ENCODE peak calls at places on chromosome 18, in seven cellular contexts. A, Y, S, P, R, X and E are unnamed samples.

GRCh38 chr18:48488388-48488850 is 50.4 kb upstream of the CTIF start:
- DNase-seq in A (no peak), Y (peak; percentile 83), S (peak; percentile 95), P (no peak), R (peak; percentile 50), X (peak; percentile 70), E (peak; percentile 76)

GRCh38 chr18:50836521-50836957 is 16.7 kb upstream of the MRO start:
- DNase-seq in A (no peak), Y (no peak), S (no peak), P (no peak), R (no peak), X (no peak), E (no peak)

GRCh38 chr18:44452346-44452745 is 228.3 kb upstream of the SETBP1 start:
- DNase-seq in A (no peak), Y (no peak), S (no peak), P (no peak), R (no peak), X (no peak), E (no peak)

GRCh38 chr18:36382854-36383253 is 85.3 kb downstream of the FHOD3 start:
- DNase-seq in A (no peak), Y (no peak), S (no peak), P (no peak), R (no peak), X (no peak), E (no peak)

GRCh38 chr18:60555629-60556028 is 183.1 kb upstream of the MC4R start:
- DNase-seq in A (no peak), Y (no peak), S (no peak), P (no peak), R (no peak), X (no peak), E (no peak)

GRCh38 chr18:58954986-58955385 is 90.3 kb downstream of the ZNF532 start:
- DNase-seq in A (no peak), Y (no peak), S (no peak), P (no peak), R (no peak), X (no peak), E (no peak)

GRCh38 chr18:50071393-50071792 is 123.6 kb downstream of the MYO5B start:
- DNase-seq in A (no peak), Y (no peak), S (no peak), P (no peak), R (no peak), X (no peak), E (no peak)

GRCh38 chr18:37420315-37420880 is 145.2 kb downstream of the CELF4 start:
- DNase-seq in A (no peak), Y (no peak), S (no peak), P (no peak), R (no peak), X (no peak), E (no peak)

GRCh38 chr18:35343488-35343935 is 708 bp downstream of the ZNF24 start:
- DNase-seq in A (no peak), Y (no peak), S (no peak), P (no peak), R (no peak), X (no peak), E (no peak)

GRCh38 chr18:35343936-35344735 is at the start of gene ZNF24:
- DNase-seq in A (peak; percentile 94), Y (peak; percentile 95), S (peak; percentile 96), P (peak; percentile 98), R (peak; percentile 88), X (peak; percentile 97), E (peak; percentile 97)

GRCh38 chr18:35345950-35346349 is 1.7 kb upstream of the ZNF24 start:
- DNase-seq in A (no peak), Y (no peak), S (no peak), P (no peak), R (no peak), X (no peak), E (no peak)

GRCh38 chr18:35345460-35345921 is 1.3 kb upstream of the ZNF24 start:
- DNase-seq in A (no peak), Y (no peak), S (peak; percentile 28), P (no peak), R (no peak), X (no peak), E (no peak)

DNA sequence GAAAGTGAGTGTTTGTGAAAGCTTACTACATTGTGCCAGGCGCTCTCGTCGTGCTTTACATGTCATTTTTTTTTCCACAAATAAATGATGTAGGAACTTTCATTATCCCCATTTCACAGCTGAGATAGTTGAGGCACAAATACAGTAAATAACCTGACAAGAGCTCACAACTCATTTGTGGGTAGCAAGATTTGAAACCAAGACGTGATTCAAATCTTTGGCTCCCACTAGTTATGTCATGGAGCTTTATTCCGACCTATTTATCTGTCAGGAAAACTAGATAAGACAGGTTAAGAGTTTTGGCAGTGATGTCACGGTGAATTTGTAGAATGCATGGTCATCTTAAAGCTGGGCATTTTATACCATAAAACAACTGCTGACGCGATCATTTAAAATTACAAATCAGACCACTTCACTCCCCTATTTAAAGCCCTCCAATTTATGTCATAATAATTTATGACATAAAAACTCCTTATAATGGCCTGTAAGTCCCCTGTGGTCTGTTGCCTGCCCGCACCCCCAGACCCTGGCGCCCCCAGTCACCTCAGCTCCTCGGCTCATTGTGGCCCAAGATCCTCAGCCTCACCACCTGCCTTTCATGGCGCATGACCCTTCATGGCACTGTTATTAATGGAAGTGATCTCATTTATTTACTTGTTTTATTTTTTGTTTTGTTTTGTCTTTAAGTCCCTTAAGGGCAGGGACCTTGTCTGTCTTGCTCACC is 678 bp upstream of the ZNF24 start:
- DNase-seq in A (no peak), Y (no peak), S (no peak), P (no peak), R (no peak), X (no peak), E (no peak)
- H3K4me3 ChIP-seq in A (peak overlapping the region; percentile 91), Y (peak overlapping the region; percentile 61), S (peak overlapping the region; percentile 75), P (peak overlapping the region; percentile 88), R (peak overlapping the region; percentile 89), X (peak overlapping the region; percentile 78), E (peak overlapping the region; percentile 75)

GRCh38 chr18:47149457-47150028 is 757 bp downstream of the HDHD2 start:
- DNase-seq in A (no peak), Y (no peak), S (no peak), P (no peak), R (no peak), X (no peak), E (no peak)

GRCh38 chr18:47150824-47151366 is 595 bp upstream of the HDHD2 start:
- DNase-seq in A (no peak), Y (peak; percentile 12), S (no peak), P (peak; percentile 78), R (no peak), X (peak; percentile 15), E (peak; percentile 25)

GRCh38 chr18:47151457-47151856 is 1.2 kb upstream of the HDHD2 start:
- DNase-seq in A (no peak), Y (no peak), S (no peak), P (no peak), R (no peak), X (no peak), E (no peak)

DNA sequence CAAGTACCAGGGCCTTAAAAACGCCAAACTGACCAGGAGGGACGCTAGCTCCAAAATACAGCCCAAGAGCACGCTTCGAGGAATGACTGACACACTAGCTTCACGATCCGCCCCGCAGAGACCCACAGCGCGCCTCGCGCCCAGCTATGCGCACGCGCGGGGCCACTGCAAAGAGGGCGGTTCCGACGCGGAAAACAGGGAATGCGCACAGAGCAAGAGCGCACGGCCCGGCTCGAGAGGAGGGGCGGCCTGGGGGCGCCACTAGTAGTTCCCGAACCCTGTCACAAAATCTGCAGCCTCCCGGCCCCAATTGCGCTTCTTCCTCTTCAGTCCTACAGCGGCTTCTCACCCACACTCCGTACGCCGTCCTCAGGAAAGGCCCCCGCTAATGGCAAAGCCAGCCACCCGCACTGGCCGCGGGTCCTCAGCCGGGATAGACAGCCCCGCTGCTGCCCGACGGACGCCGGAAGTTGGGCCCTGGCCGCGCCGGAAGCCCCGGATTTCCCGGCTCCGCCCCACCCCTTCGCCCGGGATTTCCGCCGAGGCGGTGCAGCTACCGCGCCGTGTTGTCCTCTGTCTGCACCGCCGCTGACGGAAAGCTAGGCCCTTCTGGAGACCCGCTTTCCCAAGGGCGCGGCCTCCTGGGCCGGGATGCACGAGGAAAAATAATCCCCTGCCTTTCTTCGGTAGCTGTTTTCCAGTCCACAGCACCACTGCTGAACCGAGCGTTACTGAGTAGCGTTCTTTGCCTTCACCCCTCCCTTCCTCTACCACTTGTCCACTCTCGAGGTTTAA is at the start of gene HDHD2:
- DNase-seq in A (peak; percentile 93), Y (peak; percentile 78), S (peak; percentile 80), P (peak; percentile 92), R (peak; percentile 58), X (peak; percentile 88), E (peak; percentile 97)
- TF ChIP-seq EP300 in A (no peak), Y (no peak), S (no peak), P (no peak), R (no peak), X (no peak), E (no peak)

GRCh38 chr18:57428221-57429150 is 6.7 kb upstream of the ONECUT2 start:
- DNase-seq in A (peak; percentile 70), Y (no peak), S (no peak), P (no peak), R (no peak), X (no peak), E (no peak)
- H3K4me3 ChIP-seq in A (peak overlapping the region; percentile 50), Y (no peak overlapping the region), S (peak overlapping the region; percentile 41), P (peak overlapping the region; percentile 44), R (no peak overlapping the region), X (peak overlapping the region; percentile 40), E (peak overlapping the region; percentile 42)

GRCh38 chr18:12998332-12999060 is 7.3 kb downstream of the CEP192 start:
- DNase-seq in A (no peak), Y (no peak), S (no peak), P (no peak), R (no peak), X (no peak), E (no peak)
- TF ChIP-seq EP300 in A (no peak), Y (no peak), S (no peak), P (no peak), R (no peak), X (no peak), E (no peak)

DNA sequence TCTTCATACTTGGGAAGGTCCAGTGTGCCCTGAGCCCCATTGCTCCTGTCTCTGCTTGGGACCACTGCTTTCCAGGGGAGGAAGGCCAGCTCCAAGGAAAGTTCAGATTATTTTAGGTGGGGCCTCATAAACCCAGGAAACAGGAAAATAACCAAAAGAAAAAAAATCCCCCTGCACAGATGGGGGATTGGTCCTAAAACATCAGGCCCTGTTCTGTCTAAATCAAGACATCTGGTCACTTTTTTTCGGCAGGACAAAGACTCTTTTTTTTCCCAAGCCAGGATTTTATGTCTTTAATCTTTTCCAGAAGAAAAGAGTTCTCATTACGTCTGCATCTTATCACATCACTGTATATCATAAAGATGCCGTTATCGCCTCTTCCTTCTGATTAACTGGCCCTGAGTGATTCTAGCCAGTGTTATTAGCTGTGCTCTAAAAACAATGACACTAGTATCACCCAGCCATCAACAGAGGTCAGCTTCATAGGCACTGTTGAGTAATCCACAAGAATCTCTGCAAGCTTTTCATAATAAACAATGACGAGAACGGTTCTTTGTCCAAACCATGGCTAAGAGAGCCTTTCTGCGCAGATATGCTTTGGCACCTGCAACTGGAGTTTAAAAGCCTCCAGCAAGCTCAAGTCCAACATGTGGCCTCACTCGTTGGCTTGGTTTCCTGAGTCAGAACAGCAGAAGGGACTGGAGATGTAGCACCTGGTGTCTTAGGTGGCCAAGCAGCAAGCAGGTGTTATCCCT is 138.2 kb downstream of the VAPA start:
- DNase-seq in A (no peak), Y (no peak), S (peak; percentile 42), P (no peak), R (no peak), X (peak; percentile 54), E (no peak)
- H3K4me3 ChIP-seq in A (no peak overlapping the region), Y (no peak overlapping the region), S (no peak overlapping the region), P (no peak overlapping the region), R (no peak overlapping the region), X (no peak overlapping the region), E (no peak overlapping the region)

GRCh38 chr18:2948038-2948437 is 64.9 kb downstream of the LPIN2 start:
- DNase-seq in A (no peak), Y (no peak), S (no peak), P (no peak), R (peak; percentile 15), X (no peak), E (no peak)
- TF ChIP-seq EP300 in A (no peak), Y (no peak), S (no peak), P (no peak), R (no peak), X (no peak), E (no peak)